ENCODE peak calls at places on chromosomes 7 and 10, in four cellular contexts. I is HAP-1; W is Peyer's patch; Q is CD8-positive, alpha-beta T cell. O is an unnamed sample.

GRCh38 chr7:25642849-25643248 is 414.6 kb upstream of the NPVF start:
- DNase-seq in I (no peak), W (no peak), Q (no peak), O (no peak)

GRCh38 chr10:121159670-121160069 is 308.5 kb downstream of the WDR11 start:
- DNase-seq in I (no peak), W (no peak), Q (no peak), O (no peak)

GRCh38 chr7:55912748-55913158 is 25.5 kb downstream of the ZNF713 start:
- DNase-seq in I (no peak), W (no peak), Q (no peak), O (no peak)

GRCh38 chr10:44462338-44462914 is 77.5 kb upstream of the CXCL12 start:
- DNase-seq in I (no peak), W (no peak), Q (no peak), O (no peak)

GRCh38 chr7:111210043-111210442 is 119.1 kb downstream of the LRRN3 start:
- DNase-seq in I (no peak), W (no peak), Q (no peak), O (no peak)

GRCh38 chr7:99320371-99320770 is 5.3 kb upstream of the ARPC1A start:
- DNase-seq in I (peak; percentile 60), W (no peak), Q (no peak), O (no peak)

GRCh38 chr10:113064039-113064438 is 114.0 kb downstream of the TCF7L2 start:
- DNase-seq in I (no peak), W (no peak), Q (no peak), O (no peak)

GRCh38 chr10:31606841-31607240 is 287.8 kb downstream of the ZEB1 start:
- DNase-seq in I (no peak), W (no peak), Q (no peak), O (no peak)

GRCh38 chr7:24741691-24742639 is 15.3 kb downstream of the GSDME start:
- DNase-seq in I (no peak), W (peak; percentile 69), Q (no peak), O (no peak)

GRCh38 chr7:44891372-44891771 is 6.0 kb upstream of the PURB start:
- DNase-seq in I (no peak), W (no peak), Q (peak; percentile 72), O (no peak)

GRCh38 chr10:55410415-55410885 is 609.4 kb upstream of the PCDH15 start:
- DNase-seq in I (peak; percentile 77), W (no peak), Q (no peak), O (peak; percentile 1)

GRCh38 chr7:55120501-55121198 is 101.8 kb downstream of the EGFR start:
- DNase-seq in I (no peak), W (no peak), Q (no peak), O (no peak)

GRCh38 chr7:123864966-123865365 is 20.0 kb downstream of the HYAL4 start:
- DNase-seq in I (no peak), W (no peak), Q (no peak), O (no peak)

GRCh38 chr10:32931593-32931992 is 26.4 kb downstream of the ITGB1 start:
- DNase-seq in I (no peak), W (no peak), Q (no peak), O (no peak)

GRCh38 chr7:137167609-137168008 is 175.9 kb downstream of the PTN start:
- DNase-seq in I (no peak), W (no peak), Q (no peak), O (no peak)

GRCh38 chr10:57026307-57026706 is 665.2 kb upstream of the ZWINT start:
- DNase-seq in I (no peak), W (no peak), Q (no peak), O (no peak)

GRCh38 chr7:4782333-4783291 is 7.2 kb downstream of the AP5Z1 start:
- DNase-seq in I (no peak), W (no peak), Q (no peak), O (no peak)

GRCh38 chr10:60654813-60655464 is 123.3 kb upstream of the CDK1 start:
- DNase-seq in I (no peak), W (no peak), Q (no peak), O (peak; percentile 21)

GRCh38 chr7:73425356-73425983 is 8.1 kb upstream of the FZD9 start:
- DNase-seq in I (no peak), W (no peak), Q (no peak), O (no peak)

GRCh38 chr10:114635797-114636550 is 22.1 kb downstream of the ABLIM1 start:
- DNase-seq in I (no peak), W (no peak), Q (no peak), O (no peak)

GRCh38 chr7:636396-636795 is 90.1 kb upstream of the DNAAF5 start:
- DNase-seq in I (no peak), W (no peak), Q (peak; percentile 62), O (peak; percentile 7)

GRCh38 chr7:47485640-47486435 is 96.1 kb downstream of the TNS3 start:
- DNase-seq in I (no peak), W (peak; percentile 88), Q (no peak), O (no peak)

GRCh38 chr7:7183833-7184463 is 1.6 kb downstream of the C1GALT1 start:
- DNase-seq in I (no peak), W (no peak), Q (no peak), O (no peak)

GRCh38 chr7:132542895-132543294 is 33.4 kb downstream of the PLXNA4 start:
- DNase-seq in I (no peak), W (no peak), Q (no peak), O (no peak)

GRCh38 chr10:53839437-53840039 is 961.5 kb downstream of the PCDH15 start:
- DNase-seq in I (no peak), W (no peak), Q (no peak), O (peak; percentile 48)

GRCh38 chr10:122669842-122670241 is 29.8 kb downstream of the C10orf120 start:
- DNase-seq in I (no peak), W (no peak), Q (no peak), O (no peak)

GRCh38 chr7:66379761-66380160 is 174.6 kb downstream of the TPST1 start:
- DNase-seq in I (no peak), W (no peak), Q (no peak), O (peak; percentile 33)

GRCh38 chr10:42933454-42934340 is 143.2 kb upstream of the RET start:
- DNase-seq in I (no peak), W (no peak), Q (peak; percentile 76), O (peak; percentile 33)

GRCh38 chr10:77493239-77493806 is 144.3 kb downstream of the KCNMA1 start:
- DNase-seq in I (no peak), W (no peak), Q (no peak), O (no peak)

GRCh38 chr7:98640375-98640774 is 23.3 kb downstream of the NPTX2 start:
- DNase-seq in I (no peak), W (no peak), Q (no peak), O (no peak)

GRCh38 chr10:133166504-133166827 is 6.4 kb downstream of the KNDC1 start:
- DNase-seq in I (no peak), W (peak; percentile 23), Q (no peak), O (no peak)

GRCh38 chr10:133162910-133163856 is 3.2 kb downstream of the KNDC1 start:
- DNase-seq in I (no peak), W (no peak), Q (no peak), O (no peak)

GRCh38 chr10:133165556-133166503 is 5.8 kb downstream of the KNDC1 start:
- DNase-seq in I (no peak), W (peak; percentile 23), Q (no peak), O (no peak)

GRCh38 chr10:133163889-133164815 is 4.1 kb downstream of the KNDC1 start:
- DNase-seq in I (no peak), W (no peak), Q (no peak), O (no peak)

DNA sequence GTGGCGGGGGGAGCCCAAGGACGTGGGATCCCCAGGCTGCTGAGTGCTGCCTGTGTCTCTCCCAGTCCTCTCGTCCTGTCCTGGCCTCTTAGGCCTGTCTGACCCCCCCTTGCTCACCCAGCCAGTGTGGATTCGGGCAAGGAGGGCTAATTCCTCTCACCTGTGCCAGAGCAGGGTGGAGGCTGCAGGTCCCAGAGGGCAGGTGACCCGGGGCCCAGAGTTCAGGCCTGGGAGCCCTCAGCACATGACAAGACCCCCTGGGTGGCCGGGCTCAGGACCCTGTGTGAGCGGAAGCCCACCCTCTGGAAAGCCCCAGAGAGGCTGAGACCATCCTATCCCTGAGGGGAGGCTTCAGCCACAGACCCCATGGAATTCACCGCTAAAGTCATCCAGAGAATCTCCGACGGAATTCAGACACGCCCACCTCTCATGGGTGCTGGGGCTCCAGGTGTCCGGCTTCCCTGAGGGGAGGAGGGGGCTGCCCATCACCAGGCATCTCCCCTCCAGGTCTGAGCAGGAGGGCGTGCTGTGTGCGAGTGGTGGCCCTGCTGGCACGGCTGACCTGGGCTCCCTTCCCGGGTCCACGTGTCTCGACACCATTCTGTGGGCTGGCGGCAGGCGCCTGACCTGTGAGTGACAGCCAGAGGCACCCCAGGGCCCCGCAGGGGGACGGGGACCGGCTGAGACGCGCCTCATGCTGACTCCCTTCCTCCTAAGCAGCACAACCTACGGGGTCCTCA is 5.0 kb downstream of the KNDC1 start:
- DNase-seq in I (no peak), W (no peak), Q (no peak), O (no peak)
- H3K4me1 ChIP-seq in I (no peaks in the 10 kb centered on the region), W (peaks cover 5% of the 10 kb centered on the region), Q (no peaks in the 10 kb centered on the region), O (peaks cover 8% of the 10 kb centered on the region)

GRCh38 chr10:70337201-70337651 is 45.2 kb downstream of the LRRC20 start:
- DNase-seq in I (peak; percentile 27), W (no peak), Q (no peak), O (no peak)

GRCh38 chr10:70334526-70335245 is 47.7 kb downstream of the LRRC20 start:
- DNase-seq in I (no peak), W (no peak), Q (no peak), O (no peak)

GRCh38 chr10:70333268-70333667 is 49.2 kb downstream of the LRRC20 start:
- DNase-seq in I (no peak), W (no peak), Q (no peak), O (no peak)

GRCh38 chr10:70331486-70332268 is 47.9 kb upstream of the NPFFR1 start:
- DNase-seq in I (no peak), W (no peak), Q (no peak), O (peak; percentile 96)

GRCh38 chr10:70335246-70335613 is 47.2 kb downstream of the LRRC20 start:
- DNase-seq in I (no peak), W (no peak), Q (no peak), O (no peak)
- H3K4me1 ChIP-seq in I (no peaks in the 10 kb centered on the region), W (peaks cover 13% of the 10 kb centered on the region), Q (peaks cover 12% of the 10 kb centered on the region), O (no peaks in the 10 kb centered on the region)

GRCh38 chr7:152336754-152337368 is 98.9 kb downstream of the KMT2C start:
- DNase-seq in I (peak; percentile 50), W (no peak), Q (no peak), O (peak; percentile 9)
- H3K4me1 ChIP-seq in I (no peaks in the 10 kb centered on the region), W (peaks cover 12% of the 10 kb centered on the region), Q (peaks cover 25% of the 10 kb centered on the region), O (peaks cover 9% of the 10 kb centered on the region)

GRCh38 chr10:96321822-96322221 is 17.6 kb downstream of the DNTT start:
- DNase-seq in I (no peak), W (no peak), Q (no peak), O (no peak)

GRCh38 chr10:96324447-96324846 is 20.2 kb downstream of the DNTT start:
- DNase-seq in I (no peak), W (no peak), Q (no peak), O (no peak)

GRCh38 chr10:96319754-96320514 is 15.7 kb downstream of the DNTT start:
- DNase-seq in I (no peak), W (no peak), Q (no peak), O (no peak)

GRCh38 chr10:96325719-96326373 is 21.6 kb downstream of the DNTT start:
- DNase-seq in I (no peak), W (no peak), Q (no peak), O (no peak)

DNA sequence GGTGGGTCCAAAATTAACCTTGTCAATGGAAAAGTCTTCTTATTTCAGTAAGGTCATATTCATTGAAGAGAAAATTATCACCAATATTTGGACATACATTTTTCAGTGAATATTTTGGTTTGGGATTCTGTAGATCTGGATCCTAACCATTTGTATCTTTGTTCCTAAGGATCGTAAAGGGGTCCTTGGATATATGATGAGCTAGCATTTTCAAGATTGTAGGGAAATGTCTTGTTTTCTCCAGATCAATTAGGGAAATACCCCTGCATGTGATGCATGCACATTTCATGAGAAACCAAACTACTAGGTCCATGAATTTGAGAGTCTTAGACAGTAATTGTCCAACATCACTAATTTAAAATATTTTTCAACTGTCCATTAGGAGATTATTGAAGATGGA is 18.0 kb downstream of the DNTT start:
- DNase-seq in I (no peak), W (no peak), Q (no peak), O (no peak)
- H3K4me1 ChIP-seq in I (peaks cover 10% of the 10 kb centered on the region), W (no peaks in the 10 kb centered on the region), Q (no peaks in the 10 kb centered on the region), O (no peaks in the 10 kb centered on the region)

O was measured in cardiac muscle cell.